ENCODE peak calls at places on chromosomes 4 and X, in four cellular contexts. M, G, B and Y are unnamed samples.

GRCh38 chr4:37389967-37390580 is 145.5 kb downstream of the NWD2 start:
- DNase-seq in M (no peak), G (peak), B (no peak), Y (peak)

GRCh38 chr4:145709843-145710242 is 29.9 kb downstream of the C4orf51 start:
- DNase-seq in M (no peak), B (no peak), G (no peak), Y (peak)

GRCh38 chr4:140343303-140343702 is 30.1 kb upstream of the SCOC start:
- DNase-seq in B (no peak), M (peak), G (peak), Y (no peak)

GRCh38 chr4:34323549-34324325 is 1920.6 kb downstream of the ARAP2 start:
- DNase-seq in G (no peak), B (no peak), M (no peak), Y (no peak)

GRCh38 chrX:15566244-15566643 is 34.5 kb downstream of the ACE2 start:
- DNase-seq in B (no peak), M (no peak), G (no peak), Y (no peak)

GRCh38 chr4:57109847-57110634 is at the start of gene IGFBP7:
- DNase-seq in B (peak), G (peak), M (peak), Y (no peak)

GRCh38 chr4:70778888-70779422 is 57.2 kb downstream of the RUFY3 start:
- DNase-seq in G (no peak), B (no peak), M (peak), Y (no peak)

GRCh38 chrX:22526339-22526738 is 253.6 kb downstream of the CBLL2 start:
- DNase-seq in B (no peak), M (no peak), G (no peak), Y (peak)

GRCh38 chrX:43836435-43837184 is 45.6 kb downstream of the MAOB start:
- DNase-seq in G (no peak), M (no peak), B (no peak), Y (no peak)

GRCh38 chr4:104592894-104593470 is 98.3 kb upstream of the CXXC4 start:
- DNase-seq in M (no peak), G (no peak), B (no peak), Y (no peak)

GRCh38 chr4:64781737-64782326 is 372.6 kb upstream of the TECRL start:
- DNase-seq in B (no peak), G (no peak), M (no peak), Y (peak)

GRCh38 chr4:144410230-144410783 is 235.6 kb upstream of the HHIP start:
- DNase-seq in B (no peak), G (no peak), M (no peak), Y (no peak)

GRCh38 chr4:15955670-15956069 is 7.3 kb downstream of the FGFBP2 start:
- DNase-seq in G (no peak), B (no peak), M (no peak), Y (no peak)

GRCh38 chr4:47526281-47526680 is 41.2 kb downstream of the ATP10D start:
- DNase-seq in M (no peak), B (no peak), G (no peak), Y (no peak)

GRCh38 chrX:48022740-48023139 is 16.0 kb downstream of the SPACA5 start:
- DNase-seq in G (no peak), B (no peak), M (no peak), Y (no peak)

GRCh38 chr4:119832731-119833233 is 204.2 kb upstream of the PDE5A start:
- DNase-seq in G (no peak), M (no peak), B (no peak), Y (no peak)

GRCh38 chrX:38804481-38805293 is 3.4 kb downstream of the MID1IP1 start:
- DNase-seq in B (peak), G (peak), M (peak), Y (no peak)

GRCh38 chr4:108107729-108108382 is 60.9 kb downstream of the LEF1 start:
- DNase-seq in B (no peak), G (no peak), M (no peak), Y (no peak)

GRCh38 chr4:56773346-56773745 is 48.2 kb downstream of the SPINK2 start:
- DNase-seq in M (no peak), B (no peak), G (no peak), Y (no peak)

GRCh38 chrX:12999422-12999821 is 24.5 kb downstream of the TMSB4X start:
- DNase-seq in B (no peak), M (no peak), G (no peak), Y (no peak)

GRCh38 chrX:139844163-139844562 is 88.7 kb downstream of the ATP11C start:
- DNase-seq in B (no peak), G (no peak), M (no peak), Y (no peak)

GRCh38 chrX:17376381-17377046 is 1.5 kb downstream of the NHS start:
- DNase-seq in B (no peak), G (no peak), M (no peak), Y (no peak)

GRCh38 chrX:70033348-70033747 is 16.4 kb downstream of the AWAT2 start:
- DNase-seq in B (no peak), G (no peak), M (no peak), Y (no peak)

GRCh38 chr4:142660728-142661127 is 185.4 kb downstream of the INPP4B start:
- DNase-seq in B (no peak), G (no peak), M (no peak), Y (no peak)

GRCh38 chr4:153227501-153227900 is 23.3 kb downstream of the TRIM2 start:
- DNase-seq in M (no peak), G (no peak), B (no peak), Y (no peak)

GRCh38 chrX:139446832-139447231 is 83.7 kb upstream of the F9 start:
- DNase-seq in B (no peak), M (no peak), G (no peak), Y (no peak)

GRCh38 chr4:31538877-31539276 is 818.7 kb downstream of the PCDH7 start:
- DNase-seq in M (no peak), B (no peak), G (no peak), Y (no peak)